ENCODE peak calls at places on chromosomes 12 and 14, in four cellular contexts. One of them, this sample, is unnamed.
A peak's percentile ranks its signal among the peaks of the same experiment; 100 is the strongest.

GRCh38 chr12:50059440-50060119 is 2.2 kb downstream of the ASIC1 start:
- DNase-seq in aorta: no peak
- DNase-seq in fibroblast of the conjunctiva: no peak
- DNase-seq in GM12892: no peak
- DNase-seq in this sample: no peak

GRCh38 chr12:75364918-75365317 is 26.0 kb upstream of the GLIPR1L2 start:
- DNase-seq in aorta: no peak
- DNase-seq in fibroblast of the conjunctiva: peak; percentile 65
- DNase-seq in GM12892: no peak
- DNase-seq in this sample: no peak

GRCh38 chr14:101734241-101734847 is 27.2 kb upstream of the PPP2R5C start:
- DNase-seq in aorta: no peak
- DNase-seq in fibroblast of the conjunctiva: no peak
- DNase-seq in GM12892: no peak
- DNase-seq in this sample: no peak

GRCh38 chr12:94761559-94761958 is 111.2 kb upstream of the TMCC3 start:
- DNase-seq in aorta: no peak
- DNase-seq in fibroblast of the conjunctiva: peak; percentile 69
- DNase-seq in GM12892: no peak
- DNase-seq in this sample: no peak

GRCh38 chr14:94682736-94683135 is 70.5 kb downstream of the SERPINA3 start:
- DNase-seq in aorta: no peak
- DNase-seq in fibroblast of the conjunctiva: no peak
- DNase-seq in GM12892: no peak
- DNase-seq in this sample: no peak

GRCh38 chr14:73576391-73576790 is 7.4 kb downstream of the ACOT2 start:
- DNase-seq in aorta: no peak
- DNase-seq in fibroblast of the conjunctiva: no peak
- DNase-seq in GM12892: no peak
- DNase-seq in this sample: no peak

GRCh38 chr12:106759526-106760183 is 14.8 kb upstream of the RIC8B start:
- DNase-seq in aorta: peak; percentile 56
- DNase-seq in fibroblast of the conjunctiva: no peak
- DNase-seq in GM12892: no peak
- DNase-seq in this sample: no peak

GRCh38 chr14:21268612-21269251 is 510 bp downstream of the HNRNPC start:
- DNase-seq in aorta: no peak
- DNase-seq in fibroblast of the conjunctiva: peak; percentile 58
- DNase-seq in GM12892: no peak
- DNase-seq in this sample: no peak

GRCh38 chr12:2779281-2779680 is 15.5 kb upstream of the FKBP4 start:
- DNase-seq in aorta: no peak
- DNase-seq in fibroblast of the conjunctiva: no peak
- DNase-seq in GM12892: no peak
- DNase-seq in this sample: no peak

GRCh38 chr14:91580886-91581615 is 70.9 kb upstream of the PPP4R3A start:
- DNase-seq in aorta: no peak
- DNase-seq in fibroblast of the conjunctiva: no peak
- DNase-seq in GM12892: no peak
- DNase-seq in this sample: no peak

GRCh38 chr12:10861366-10861765 is 12.1 kb upstream of the PRR4 start:
- DNase-seq in aorta: no peak
- DNase-seq in fibroblast of the conjunctiva: no peak
- DNase-seq in GM12892: no peak
- DNase-seq in this sample: no peak

GRCh38 chr12:31257784-31258183 is 68.2 kb downstream of the SINHCAF start:
- DNase-seq in aorta: no peak
- DNase-seq in fibroblast of the conjunctiva: no peak
- DNase-seq in GM12892: no peak
- DNase-seq in this sample: no peak

GRCh38 chr12:47107926-47108325 is 28.2 kb upstream of the AMIGO2 start:
- DNase-seq in aorta: no peak
- DNase-seq in fibroblast of the conjunctiva: no peak
- DNase-seq in GM12892: no peak
- DNase-seq in this sample: no peak

GRCh38 chr14:60090864-60091519 is 731 bp upstream of the PCNX4 start:
- DNase-seq in aorta: peak; percentile 52
- DNase-seq in fibroblast of the conjunctiva: peak; percentile 55
- DNase-seq in GM12892: no peak
- DNase-seq in this sample: no peak

GRCh38 chr14:100616854-100617714 is 29.9 kb upstream of the BEGAIN start:
- DNase-seq in aorta: peak; percentile 11
- DNase-seq in fibroblast of the conjunctiva: no peak
- DNase-seq in GM12892: no peak
- DNase-seq in this sample: no peak

GRCh38 chr12:123767613-123768012 is 5.5 kb downstream of the DNAH10 start:
- DNase-seq in aorta: no peak
- DNase-seq in fibroblast of the conjunctiva: no peak
- DNase-seq in GM12892: no peak
- DNase-seq in this sample: peak; percentile 30

GRCh38 chr12:133130038-133130807 is at the start of the genes ZNF10 and ZNF891:
- DNase-seq in aorta: peak; percentile 97
- DNase-seq in fibroblast of the conjunctiva: peak; percentile 93
- DNase-seq in GM12892: peak; percentile 56
- DNase-seq in this sample: peak; percentile 57

GRCh38 chr12:3199551-3200031 is 122.4 kb downstream of the TSPAN9 start:
- DNase-seq in aorta: no peak
- DNase-seq in fibroblast of the conjunctiva: no peak
- DNase-seq in GM12892: no peak
- DNase-seq in this sample: no peak

GRCh38 chr14:22767323-22767589 is 768 bp downstream of the OXA1L start:
- DNase-seq in aorta: no peak
- DNase-seq in fibroblast of the conjunctiva: no peak
- DNase-seq in GM12892: no peak
- DNase-seq in this sample: no peak

GRCh38 chr12:1610072-1610643 is 15.8 kb upstream of the FBXL14 start:
- DNase-seq in aorta: no peak
- DNase-seq in fibroblast of the conjunctiva: no peak
- DNase-seq in GM12892: no peak
- DNase-seq in this sample: no peak

GRCh38 chr14:78673845-78674244 is 503.7 kb downstream of the NRXN3 start:
- DNase-seq in aorta: no peak
- DNase-seq in fibroblast of the conjunctiva: no peak
- DNase-seq in GM12892: no peak
- DNase-seq in this sample: no peak

GRCh38 chr14:55734731-55735130 is 154.7 kb downstream of the KTN1 start:
- DNase-seq in aorta: no peak
- DNase-seq in fibroblast of the conjunctiva: no peak
- DNase-seq in GM12892: no peak
- DNase-seq in this sample: no peak

GRCh38 chr12:11623382-11623781 is 26.1 kb upstream of the ETV6 start:
- DNase-seq in aorta: no peak
- DNase-seq in fibroblast of the conjunctiva: no peak
- DNase-seq in GM12892: no peak
- DNase-seq in this sample: no peak

GRCh38 chr14:74980746-74981661 is 21.7 kb upstream of the EIF2B2 start:
- DNase-seq in aorta: peak; percentile 93
- DNase-seq in fibroblast of the conjunctiva: peak; percentile 51
- DNase-seq in GM12892: no peak
- DNase-seq in this sample: no peak

GRCh38 chr12:15851045-15851444 is 31.1 kb upstream of the STRAP start:
- DNase-seq in aorta: no peak
- DNase-seq in fibroblast of the conjunctiva: no peak
- DNase-seq in GM12892: no peak
- DNase-seq in this sample: no peak

GRCh38 chr14:82710257-82710841 is 1176.7 kb upstream of the SEL1L start:
- DNase-seq in aorta: peak; percentile 47
- DNase-seq in fibroblast of the conjunctiva: peak; percentile 65
- DNase-seq in GM12892: peak; percentile 1
- DNase-seq in this sample: no peak

GRCh38 chr12:90216815-90217214 is 508.2 kb upstream of the ATP2B1 start:
- DNase-seq in aorta: peak; percentile 45
- DNase-seq in fibroblast of the conjunctiva: no peak
- DNase-seq in GM12892: no peak
- DNase-seq in this sample: no peak

GRCh38 chr12:115872212-115872611 is 405.3 kb downstream of the MED13L start:
- DNase-seq in aorta: no peak
- DNase-seq in fibroblast of the conjunctiva: no peak
- DNase-seq in GM12892: no peak
- DNase-seq in this sample: no peak

GRCh38 chr12:49776413-49776812 is 35.1 kb downstream of the TMBIM6 start:
- DNase-seq in aorta: peak; percentile 79
- DNase-seq in fibroblast of the conjunctiva: peak; percentile 85
- DNase-seq in GM12892: no peak
- DNase-seq in this sample: peak; percentile 53

GRCh38 chr14:19771895-19772430 is 1.3 kb upstream of the OR4M1 start:
- DNase-seq in aorta: no peak
- DNase-seq in fibroblast of the conjunctiva: no peak
- DNase-seq in GM12892: no peak
- DNase-seq in this sample: no peak

GRCh38 chr12:6554990-6555691 is 701 bp downstream of the IFFO1 start:
- DNase-seq in aorta: peak; percentile 63
- DNase-seq in fibroblast of the conjunctiva: no peak
- DNase-seq in GM12892: no peak
- DNase-seq in this sample: no peak